ENCODE peak calls at places on chromosomes 13 and 19, in six cellular contexts. G is uterus; W is neuronal stem cell; N is anterior cingulate cortex; E is Calu3; J is CD4-positive, alpha-beta T cell. A is an unnamed sample.

GRCh38 chr19:29875931-29876330 is 64.1 kb downstream of the CCNE1 start:
- DNase-seq in J (no peak), G (no peak), N (no peak), E (no peak), W (no peak), A (no peak)

GRCh38 chr13:100382787-100383186 is 205.8 kb downstream of the GGACT start:
- DNase-seq in E (no peak), G (no peak), J (no peak), W (no peak), N (no peak), A (no peak)

GRCh38 chr19:2663920-2664571 is 38.4 kb downstream of the GNG7 start:
- DNase-seq in W (no peak), G (no peak), N (peak; percentile 67), J (no peak), E (no peak), A (no peak)

GRCh38 chr19:12802267-12803106 is 618 bp downstream of the THSD8 start:
- DNase-seq in J (no peak), E (no peak), N (no peak), W (no peak), G (no peak), A (no peak)

GRCh38 chr13:47843005-47843404 is 158.1 kb downstream of the SUCLA2 start:
- DNase-seq in E (no peak), N (no peak), G (no peak), J (no peak), W (no peak), A (no peak)

GRCh38 chr13:83056269-83056668 is 826.0 kb downstream of the SLITRK1 start:
- DNase-seq in G (no peak), N (no peak), W (no peak), E (no peak), J (no peak), A (no peak)

GRCh38 chr19:14248578-14249011 is 42.6 kb upstream of the ADGRL1 start:
- DNase-seq in N (peak; percentile 62), E (no peak), G (peak; percentile 85), W (peak; percentile 87), J (peak; percentile 9), A (peak; percentile 88)

GRCh38 chr19:47176627-47177090 is 46.0 kb downstream of the SAE1 start:
- DNase-seq in N (no peak), J (peak; percentile 32), G (peak; percentile 33), W (no peak), E (no peak), A (no peak)

GRCh38 chr19:51799311-51799997 is 4.5 kb downstream of the FPR3 start:
- DNase-seq in E (peak; percentile 61), G (peak; percentile 78), J (no peak), W (no peak), N (peak; percentile 66), A (no peak)

GRCh38 chr13:73303858-73304257 is 245.1 kb downstream of the KLF5 start:
- DNase-seq in N (no peak), W (no peak), J (no peak), E (no peak), G (no peak), A (no peak)